ENCODE peak calls at places on chromosomes 6 and 20, in six cellular contexts. One of them, this sample, is unnamed.

GRCh38 chr20:62134735-62135231 is 8.4 kb downstream of the PSMA7 start:
- DNase-seq in M059J: peak; percentile 60
- DNase-seq in stimulated activated CD4-positive, alpha-beta T cell treated with anti-CD3 and anti-CD28 coated beads, TNF-alpha, amount 100 ng/mL, for 24 hours: no peak
- DNase-seq in NB4: no peak
- DNase-seq in KG1: no peak
- DNase-seq in fibroblast of pulmonary artery: peak; percentile 71
- DNase-seq in this sample: peak; percentile 59

GRCh38 chr20:12592756-12593155 is 416.0 kb upstream of the SPTLC3 start:
- DNase-seq in M059J: no peak
- DNase-seq in stimulated activated CD4-positive, alpha-beta T cell treated with anti-CD3 and anti-CD28 coated beads, TNF-alpha, amount 100 ng/mL, for 24 hours: no peak
- DNase-seq in NB4: no peak
- DNase-seq in KG1: no peak
- DNase-seq in fibroblast of pulmonary artery: no peak
- DNase-seq in this sample: no peak

GRCh38 chr6:117496383-117496990 is 14.0 kb downstream of the DCBLD1 start:
- DNase-seq in M059J: peak; percentile 63
- DNase-seq in stimulated activated CD4-positive, alpha-beta T cell treated with anti-CD3 and anti-CD28 coated beads, TNF-alpha, amount 100 ng/mL, for 24 hours: no peak
- DNase-seq in NB4: no peak
- DNase-seq in KG1: no peak
- DNase-seq in fibroblast of pulmonary artery: peak; percentile 47
- DNase-seq in this sample: no peak

GRCh38 chr20:25233016-25233772 is 14.7 kb upstream of the PYGB start:
- DNase-seq in M059J: peak; percentile 87
- DNase-seq in stimulated activated CD4-positive, alpha-beta T cell treated with anti-CD3 and anti-CD28 coated beads, TNF-alpha, amount 100 ng/mL, for 24 hours: no peak
- DNase-seq in NB4: no peak
- DNase-seq in KG1: no peak
- DNase-seq in fibroblast of pulmonary artery: peak; percentile 75
- DNase-seq in this sample: peak; percentile 74

GRCh38 chr6:39961178-39961577 is 26.9 kb upstream of the MOCS1 start:
- DNase-seq in M059J: peak; percentile 52
- DNase-seq in stimulated activated CD4-positive, alpha-beta T cell treated with anti-CD3 and anti-CD28 coated beads, TNF-alpha, amount 100 ng/mL, for 24 hours: no peak
- DNase-seq in NB4: no peak
- DNase-seq in KG1: no peak
- DNase-seq in fibroblast of pulmonary artery: peak; percentile 65
- DNase-seq in this sample: no peak

GRCh38 chr6:79614326-79615285 is 16.5 kb upstream of the SH3BGRL2 start:
- DNase-seq in M059J: no peak
- DNase-seq in stimulated activated CD4-positive, alpha-beta T cell treated with anti-CD3 and anti-CD28 coated beads, TNF-alpha, amount 100 ng/mL, for 24 hours: no peak
- DNase-seq in NB4: no peak
- DNase-seq in KG1: no peak
- DNase-seq in fibroblast of pulmonary artery: no peak
- DNase-seq in this sample: no peak

GRCh38 chr6:158014505-158015187 is 33.0 kb downstream of the SYNJ2 start:
- DNase-seq in M059J: no peak
- DNase-seq in stimulated activated CD4-positive, alpha-beta T cell treated with anti-CD3 and anti-CD28 coated beads, TNF-alpha, amount 100 ng/mL, for 24 hours: no peak
- DNase-seq in NB4: peak; percentile 42
- DNase-seq in KG1: no peak
- DNase-seq in fibroblast of pulmonary artery: peak; percentile 36
- DNase-seq in this sample: peak; percentile 31

GRCh38 chr6:149380523-149380922 is 19.5 kb upstream of the SUMO4 start:
- DNase-seq in M059J: no peak
- DNase-seq in stimulated activated CD4-positive, alpha-beta T cell treated with anti-CD3 and anti-CD28 coated beads, TNF-alpha, amount 100 ng/mL, for 24 hours: no peak
- DNase-seq in NB4: no peak
- DNase-seq in KG1: no peak
- DNase-seq in fibroblast of pulmonary artery: no peak
- DNase-seq in this sample: no peak

GRCh38 chr6:26411751-26412150 is 9.7 kb downstream of the BTN3A1 start:
- DNase-seq in M059J: peak; percentile 18
- DNase-seq in stimulated activated CD4-positive, alpha-beta T cell treated with anti-CD3 and anti-CD28 coated beads, TNF-alpha, amount 100 ng/mL, for 24 hours: no peak
- DNase-seq in NB4: no peak
- DNase-seq in KG1: no peak
- DNase-seq in fibroblast of pulmonary artery: no peak
- DNase-seq in this sample: no peak

GRCh38 chr6:139308284-139308916 is 16.6 kb upstream of the TXLNB start:
- DNase-seq in M059J: peak; percentile 24
- DNase-seq in stimulated activated CD4-positive, alpha-beta T cell treated with anti-CD3 and anti-CD28 coated beads, TNF-alpha, amount 100 ng/mL, for 24 hours: no peak
- DNase-seq in NB4: peak; percentile 52
- DNase-seq in KG1: peak; percentile 32
- DNase-seq in fibroblast of pulmonary artery: peak; percentile 15
- DNase-seq in this sample: no peak

GRCh38 chr6:120903836-120904235 is 430.4 kb downstream of the TBC1D32 start:
- DNase-seq in M059J: no peak
- DNase-seq in stimulated activated CD4-positive, alpha-beta T cell treated with anti-CD3 and anti-CD28 coated beads, TNF-alpha, amount 100 ng/mL, for 24 hours: no peak
- DNase-seq in NB4: no peak
- DNase-seq in KG1: no peak
- DNase-seq in fibroblast of pulmonary artery: no peak
- DNase-seq in this sample: no peak

GRCh38 chr20:60354181-60354580 is 396.0 kb downstream of the CDH26 start:
- DNase-seq in M059J: no peak
- DNase-seq in stimulated activated CD4-positive, alpha-beta T cell treated with anti-CD3 and anti-CD28 coated beads, TNF-alpha, amount 100 ng/mL, for 24 hours: no peak
- DNase-seq in NB4: no peak
- DNase-seq in KG1: no peak
- DNase-seq in fibroblast of pulmonary artery: no peak
- DNase-seq in this sample: no peak

GRCh38 chr6:39228992-39229767 is at the start of gene KCNK5:
- DNase-seq in M059J: peak; percentile 18
- DNase-seq in stimulated activated CD4-positive, alpha-beta T cell treated with anti-CD3 and anti-CD28 coated beads, TNF-alpha, amount 100 ng/mL, for 24 hours: peak; percentile 86
- DNase-seq in NB4: peak; percentile 95
- DNase-seq in KG1: no peak
- DNase-seq in fibroblast of pulmonary artery: peak; percentile 22
- DNase-seq in this sample: peak; percentile 86

GRCh38 chr6:48315915-48316314 is 204.9 kb upstream of the PTCHD4 start:
- DNase-seq in M059J: peak; percentile 55
- DNase-seq in stimulated activated CD4-positive, alpha-beta T cell treated with anti-CD3 and anti-CD28 coated beads, TNF-alpha, amount 100 ng/mL, for 24 hours: no peak
- DNase-seq in NB4: no peak
- DNase-seq in KG1: no peak
- DNase-seq in fibroblast of pulmonary artery: no peak
- DNase-seq in this sample: no peak

GRCh38 chr6:167481527-167481926 is 156.6 kb downstream of the TTLL2 start:
- DNase-seq in M059J: no peak
- DNase-seq in stimulated activated CD4-positive, alpha-beta T cell treated with anti-CD3 and anti-CD28 coated beads, TNF-alpha, amount 100 ng/mL, for 24 hours: no peak
- DNase-seq in NB4: no peak
- DNase-seq in KG1: no peak
- DNase-seq in fibroblast of pulmonary artery: no peak
- DNase-seq in this sample: no peak

GRCh38 chr6:1856381-1856780 is 246.7 kb downstream of the FOXC1 start:
- DNase-seq in M059J: peak; percentile 70
- DNase-seq in stimulated activated CD4-positive, alpha-beta T cell treated with anti-CD3 and anti-CD28 coated beads, TNF-alpha, amount 100 ng/mL, for 24 hours: no peak
- DNase-seq in NB4: no peak
- DNase-seq in KG1: no peak
- DNase-seq in fibroblast of pulmonary artery: peak; percentile 67
- DNase-seq in this sample: no peak

GRCh38 chr6:45156075-45156474 is 172.1 kb upstream of the RUNX2 start:
- DNase-seq in M059J: no peak
- DNase-seq in stimulated activated CD4-positive, alpha-beta T cell treated with anti-CD3 and anti-CD28 coated beads, TNF-alpha, amount 100 ng/mL, for 24 hours: no peak
- DNase-seq in NB4: no peak
- DNase-seq in KG1: no peak
- DNase-seq in fibroblast of pulmonary artery: no peak
- DNase-seq in this sample: no peak

GRCh38 chr20:36821964-36822437 is 48.4 kb upstream of the DSN1 start:
- DNase-seq in M059J: peak; percentile 69
- DNase-seq in stimulated activated CD4-positive, alpha-beta T cell treated with anti-CD3 and anti-CD28 coated beads, TNF-alpha, amount 100 ng/mL, for 24 hours: no peak
- DNase-seq in NB4: no peak
- DNase-seq in KG1: no peak
- DNase-seq in fibroblast of pulmonary artery: no peak
- DNase-seq in this sample: no peak

GRCh38 chr20:43461894-43462293 is 4.2 kb downstream of the SRSF6 start:
- DNase-seq in M059J: no peak
- DNase-seq in stimulated activated CD4-positive, alpha-beta T cell treated with anti-CD3 and anti-CD28 coated beads, TNF-alpha, amount 100 ng/mL, for 24 hours: no peak
- DNase-seq in NB4: no peak
- DNase-seq in KG1: no peak
- DNase-seq in fibroblast of pulmonary artery: no peak
- DNase-seq in this sample: no peak

GRCh38 chr6:132763269-132763668 is 5.6 kb upstream of the VNN2 start:
- DNase-seq in M059J: peak; percentile 25
- DNase-seq in stimulated activated CD4-positive, alpha-beta T cell treated with anti-CD3 and anti-CD28 coated beads, TNF-alpha, amount 100 ng/mL, for 24 hours: peak; percentile 15
- DNase-seq in NB4: peak; percentile 21
- DNase-seq in KG1: no peak
- DNase-seq in fibroblast of pulmonary artery: no peak
- DNase-seq in this sample: no peak

GRCh38 chr6:140485740-140486467 is 1111.5 kb upstream of the CITED2 start:
- DNase-seq in M059J: peak; percentile 93
- DNase-seq in stimulated activated CD4-positive, alpha-beta T cell treated with anti-CD3 and anti-CD28 coated beads, TNF-alpha, amount 100 ng/mL, for 24 hours: no peak
- DNase-seq in NB4: peak; percentile 79
- DNase-seq in KG1: no peak
- DNase-seq in fibroblast of pulmonary artery: peak; percentile 90
- DNase-seq in this sample: no peak

GRCh38 chr6:44003345-44004061 is 123.7 kb downstream of the MRPL14 start:
- DNase-seq in M059J: no peak
- DNase-seq in stimulated activated CD4-positive, alpha-beta T cell treated with anti-CD3 and anti-CD28 coated beads, TNF-alpha, amount 100 ng/mL, for 24 hours: no peak
- DNase-seq in NB4: no peak
- DNase-seq in KG1: no peak
- DNase-seq in fibroblast of pulmonary artery: no peak
- DNase-seq in this sample: no peak

GRCh38 chr20:11807070-11807741 is 110.5 kb upstream of the BTBD3 start:
- DNase-seq in M059J: peak; percentile 95
- DNase-seq in stimulated activated CD4-positive, alpha-beta T cell treated with anti-CD3 and anti-CD28 coated beads, TNF-alpha, amount 100 ng/mL, for 24 hours: no peak
- DNase-seq in NB4: no peak
- DNase-seq in KG1: no peak
- DNase-seq in fibroblast of pulmonary artery: peak; percentile 85
- DNase-seq in this sample: no peak

GRCh38 chr6:13262302-13263006 is 65.9 kb downstream of the TBC1D7 start:
- DNase-seq in M059J: no peak
- DNase-seq in stimulated activated CD4-positive, alpha-beta T cell treated with anti-CD3 and anti-CD28 coated beads, TNF-alpha, amount 100 ng/mL, for 24 hours: no peak
- DNase-seq in NB4: no peak
- DNase-seq in KG1: no peak
- DNase-seq in fibroblast of pulmonary artery: no peak
- DNase-seq in this sample: no peak

GRCh38 chr20:62025832-62026563 is 39.7 kb downstream of the TAF4 start:
- DNase-seq in M059J: no peak
- DNase-seq in stimulated activated CD4-positive, alpha-beta T cell treated with anti-CD3 and anti-CD28 coated beads, TNF-alpha, amount 100 ng/mL, for 24 hours: no peak
- DNase-seq in NB4: peak; percentile 85
- DNase-seq in KG1: peak; percentile 18
- DNase-seq in fibroblast of pulmonary artery: peak; percentile 82
- DNase-seq in this sample: peak; percentile 43

GRCh38 chr6:100924574-100924973 is 43.4 kb upstream of the ASCC3 start:
- DNase-seq in M059J: peak; percentile 59
- DNase-seq in stimulated activated CD4-positive, alpha-beta T cell treated with anti-CD3 and anti-CD28 coated beads, TNF-alpha, amount 100 ng/mL, for 24 hours: no peak
- DNase-seq in NB4: peak; percentile 14
- DNase-seq in KG1: no peak
- DNase-seq in fibroblast of pulmonary artery: no peak
- DNase-seq in this sample: no peak

This sample was measured in Right ventricle myocardium superior.